ENCODE peak calls at places on chromosomes 2 and 18, in six cellular contexts. K, Y, V, J, D and Z are unnamed samples.

GRCh38 chr2:58122040-58122439 is 75.4 kb downstream of the VRK2 start:
- DNase-seq in J (no peak), V (no peak), Y (no peak), K (no peak), D (no peak), Z (no peak)

GRCh38 chr2:118169359-118170005 is 81.2 kb downstream of the INSIG2 start:
- DNase-seq in D (no peak), V (no peak), Y (no peak), K (no peak), J (no peak), Z (no peak)

GRCh38 chr2:221097568-221097915 is 474.6 kb downstream of the EPHA4 start:
- DNase-seq in J (no peak), K (no peak), D (no peak), V (peak), Y (peak), Z (no peak)

GRCh38 chr18:44033144-44033543 is 647.5 kb upstream of the SETBP1 start:
- DNase-seq in D (no peak), V (no peak), J (no peak), Y (no peak), K (no peak), Z (no peak)

GRCh38 chr2:236939751-236940229 is 145.9 kb upstream of the COPS8 start:
- DNase-seq in D (no peak), Y (peak), K (no peak), V (no peak), J (no peak), Z (no peak)

GRCh38 chr2:229443141-229443540 is 172.1 kb upstream of the PID1 start:
- DNase-seq in J (no peak), V (no peak), D (no peak), Y (no peak), K (no peak), Z (no peak)

GRCh38 chr18:48739266-48740067 is 200.6 kb downstream of the CTIF start:
- DNase-seq in Y (no peak), J (no peak), D (no peak), K (no peak), V (no peak), Z (no peak)

GRCh38 chr2:31208240-31208639 is 9.1 kb downstream of the CAPN14 start:
- DNase-seq in J (no peak), K (no peak), D (no peak), Y (no peak), V (no peak), Z (no peak)

GRCh38 chr18:2971741-2972552 is 41.0 kb downstream of the LPIN2 start:
- DNase-seq in V (no peak), J (no peak), D (peak), Y (no peak), K (no peak), Z (peak)

GRCh38 chr2:23595601-23596251 is 210.7 kb downstream of the KLHL29 start:
- DNase-seq in K (peak), Y (peak), V (peak), D (no peak), J (peak), Z (no peak)

GRCh38 chr2:231293163-231293562 is 94.7 kb downstream of the ARMC9 start:
- DNase-seq in V (no peak), K (no peak), Y (no peak), J (no peak), D (no peak), Z (no peak)

GRCh38 chr2:120740765-120741513 is 5.3 kb downstream of the GLI2 start:
- DNase-seq in Y (peak), V (no peak), D (no peak), K (no peak), J (no peak), Z (no peak)